ENCODE peak calls at places on chromosomes 16 and 17, in eight cellular contexts. One of them, this sample, is unnamed.

GRCh38 chr17:6959700-6960099 is 36.1 kb upstream of the ALOX12 start:
- DNase-seq in central memory CD4-positive, alpha-beta T cell: no peak
- DNase-seq in head of caudate nucleus: no peak
- DNase-seq in DMS153: no peak
- DNase-seq in activated T-cell treated with anti-CD3 and anti-CD28 coated beads for 1 hour: no peak
- DNase-seq in stomach: no peak
- DNase-seq in natural killer cell treated with Interleukin-12 subunit alpha and Interleukin-12 subunit beta and Interleukin-15 and Interleukin-18, amount 100 ng/mL, for 72 hours: no peak
- DNase-seq in RCC 7860: no peak
- DNase-seq in this sample: no peak

GRCh38 chr17:1905190-1905919 is 75.5 kb downstream of the RPA1 start:
- DNase-seq in central memory CD4-positive, alpha-beta T cell: no peak
- DNase-seq in head of caudate nucleus: peak
- DNase-seq in DMS153: peak
- DNase-seq in activated T-cell treated with anti-CD3 and anti-CD28 coated beads for 1 hour: no peak
- DNase-seq in stomach: no peak
- DNase-seq in natural killer cell treated with Interleukin-12 subunit alpha and Interleukin-12 subunit beta and Interleukin-15 and Interleukin-18, amount 100 ng/mL, for 72 hours: no peak
- DNase-seq in RCC 7860: no peak
- DNase-seq in this sample: no peak

GRCh38 chr17:2025220-2025621 is at the start of gene RTN4RL1:
- DNase-seq in central memory CD4-positive, alpha-beta T cell: peak
- DNase-seq in head of caudate nucleus: peak
- DNase-seq in DMS153: no peak
- DNase-seq in activated T-cell treated with anti-CD3 and anti-CD28 coated beads for 1 hour: peak
- DNase-seq in stomach: peak
- DNase-seq in natural killer cell treated with Interleukin-12 subunit alpha and Interleukin-12 subunit beta and Interleukin-15 and Interleukin-18, amount 100 ng/mL, for 72 hours: peak
- DNase-seq in RCC 7860: no peak
- DNase-seq in this sample: peak

GRCh38 chr17:75776399-75777242 is 8.0 kb upstream of the UNK start:
- DNase-seq in central memory CD4-positive, alpha-beta T cell: no peak
- DNase-seq in head of caudate nucleus: no peak
- DNase-seq in DMS153: no peak
- DNase-seq in activated T-cell treated with anti-CD3 and anti-CD28 coated beads for 1 hour: no peak
- DNase-seq in stomach: no peak
- DNase-seq in natural killer cell treated with Interleukin-12 subunit alpha and Interleukin-12 subunit beta and Interleukin-15 and Interleukin-18, amount 100 ng/mL, for 72 hours: no peak
- DNase-seq in RCC 7860: no peak
- DNase-seq in this sample: no peak

GRCh38 chr16:17555176-17555575 is 84.4 kb upstream of the XYLT1 start:
- DNase-seq in central memory CD4-positive, alpha-beta T cell: no peak
- DNase-seq in head of caudate nucleus: no peak
- DNase-seq in DMS153: no peak
- DNase-seq in activated T-cell treated with anti-CD3 and anti-CD28 coated beads for 1 hour: no peak
- DNase-seq in stomach: no peak
- DNase-seq in natural killer cell treated with Interleukin-12 subunit alpha and Interleukin-12 subunit beta and Interleukin-15 and Interleukin-18, amount 100 ng/mL, for 72 hours: no peak
- DNase-seq in RCC 7860: peak
- DNase-seq in this sample: no peak

GRCh38 chr16:77406680-77407079 is 28.2 kb downstream of the ADAMTS18 start:
- DNase-seq in central memory CD4-positive, alpha-beta T cell: no peak
- DNase-seq in head of caudate nucleus: no peak
- DNase-seq in DMS153: no peak
- DNase-seq in activated T-cell treated with anti-CD3 and anti-CD28 coated beads for 1 hour: no peak
- DNase-seq in stomach: no peak
- DNase-seq in natural killer cell treated with Interleukin-12 subunit alpha and Interleukin-12 subunit beta and Interleukin-15 and Interleukin-18, amount 100 ng/mL, for 72 hours: no peak
- DNase-seq in RCC 7860: no peak
- DNase-seq in this sample: no peak

GRCh38 chr17:46154151-46154816 is 38.9 kb downstream of the KANSL1 start:
- DNase-seq in central memory CD4-positive, alpha-beta T cell: peak
- DNase-seq in head of caudate nucleus: no peak
- DNase-seq in DMS153: no peak
- DNase-seq in activated T-cell treated with anti-CD3 and anti-CD28 coated beads for 1 hour: no peak
- DNase-seq in stomach: no peak
- DNase-seq in natural killer cell treated with Interleukin-12 subunit alpha and Interleukin-12 subunit beta and Interleukin-15 and Interleukin-18, amount 100 ng/mL, for 72 hours: no peak
- DNase-seq in RCC 7860: no peak
- DNase-seq in this sample: no peak

GRCh38 chr16:25097304-25097988 is 14.1 kb upstream of the LCMT1 start:
- DNase-seq in central memory CD4-positive, alpha-beta T cell: no peak
- DNase-seq in head of caudate nucleus: no peak
- DNase-seq in DMS153: no peak
- DNase-seq in activated T-cell treated with anti-CD3 and anti-CD28 coated beads for 1 hour: no peak
- DNase-seq in stomach: no peak
- DNase-seq in natural killer cell treated with Interleukin-12 subunit alpha and Interleukin-12 subunit beta and Interleukin-15 and Interleukin-18, amount 100 ng/mL, for 72 hours: no peak
- DNase-seq in RCC 7860: no peak
- DNase-seq in this sample: no peak

GRCh38 chr17:74514632-74515035 is 16.6 kb downstream of the CD300LB start:
- DNase-seq in central memory CD4-positive, alpha-beta T cell: no peak
- DNase-seq in head of caudate nucleus: no peak
- DNase-seq in DMS153: peak
- DNase-seq in activated T-cell treated with anti-CD3 and anti-CD28 coated beads for 1 hour: peak
- DNase-seq in stomach: peak
- DNase-seq in natural killer cell treated with Interleukin-12 subunit alpha and Interleukin-12 subunit beta and Interleukin-15 and Interleukin-18, amount 100 ng/mL, for 72 hours: no peak
- DNase-seq in RCC 7860: no peak
- DNase-seq in this sample: no peak

GRCh38 chr16:29927523-29927905 is 1.5 kb upstream of the KCTD13 start:
- DNase-seq in central memory CD4-positive, alpha-beta T cell: no peak
- DNase-seq in head of caudate nucleus: no peak
- DNase-seq in DMS153: no peak
- DNase-seq in activated T-cell treated with anti-CD3 and anti-CD28 coated beads for 1 hour: no peak
- DNase-seq in stomach: no peak
- DNase-seq in natural killer cell treated with Interleukin-12 subunit alpha and Interleukin-12 subunit beta and Interleukin-15 and Interleukin-18, amount 100 ng/mL, for 72 hours: no peak
- DNase-seq in RCC 7860: no peak
- DNase-seq in this sample: no peak

This sample was measured in posterior cingulate gyrus.